ENCODE peak calls at places on chromosomes 11 and 22, in seven cellular contexts. Y is T-helper 2 cell; V is AG08396; S is T-helper 9 cell; B is NCI-H460; O is EL; K is stimulated activated naive CD4-positive, alpha-beta T cell. T is an unnamed sample.

GRCh38 chr22:22752556-22753477 is 108.4 kb downstream of the GGTLC2 start:
- DNase-seq in Y (peak; percentile 14), S (peak; percentile 23), O (peak; percentile 23), B (no peak), V (no peak), K (no peak), T (no peak)

GRCh38 chr11:19985106-19985505 is 175.2 kb downstream of the DBX1 start:
- DNase-seq in O (no peak), S (no peak), Y (no peak), V (no peak), K (no peak), B (no peak), T (no peak)

GRCh38 chr11:47768090-47768620 is 1.0 kb upstream of the FNBP4 start:
- DNase-seq in S (no peak), B (peak; percentile 73), K (no peak), Y (no peak), O (peak; percentile 84), V (peak; percentile 62), T (peak; percentile 68)

GRCh38 chr11:65026810-65027209 is 429 bp upstream of the SNX15 start:
- DNase-seq in O (no peak), B (no peak), S (no peak), V (peak; percentile 46), Y (no peak), K (no peak), T (no peak)

GRCh38 chr11:61745796-61746653 is 6.4 kb upstream of the MYRF start:
- DNase-seq in V (no peak), O (no peak), B (no peak), Y (no peak), S (no peak), K (no peak), T (no peak)

GRCh38 chr11:34263462-34264186 is 94.2 kb downstream of the ABTB2 start:
- DNase-seq in V (peak; percentile 48), B (no peak), K (no peak), Y (no peak), S (no peak), O (peak; percentile 64), T (peak; percentile 92)

GRCh38 chr22:46576556-46577351 is 39.3 kb upstream of the CELSR1 start:
- DNase-seq in Y (peak; percentile 53), S (peak; percentile 48), V (peak; percentile 94), B (peak; percentile 9), K (peak; percentile 57), O (peak; percentile 45), T (no peak)

GRCh38 chr11:84498016-84498415 is 1129.1 kb downstream of the DLG2 start:
- DNase-seq in K (no peak), S (no peak), Y (no peak), V (no peak), O (peak; percentile 0), B (no peak), T (peak; percentile 32)

GRCh38 chr11:57477507-57478189 is 17.3 kb downstream of the RTN4RL2 start:
- DNase-seq in B (no peak), K (no peak), O (no peak), V (no peak), S (no peak), Y (no peak), T (no peak)

GRCh38 chr11:86803136-86803535 is 2.8 kb downstream of the PRSS23 start:
- DNase-seq in B (no peak), Y (no peak), K (no peak), O (no peak), S (no peak), V (no peak), T (no peak)

GRCh38 chr11:33389635-33390034 is 132.5 kb downstream of the HIPK3 start:
- DNase-seq in K (no peak), V (no peak), B (no peak), Y (no peak), S (no peak), O (no peak), T (no peak)

GRCh38 chr22:38935023-38935422 is 22.4 kb upstream of the APOBEC3A start:
- DNase-seq in O (no peak), V (no peak), B (no peak), Y (no peak), K (no peak), S (no peak), T (no peak)

GRCh38 chr22:22161924-22162851 is 82.4 kb upstream of the VPREB1 start:
- DNase-seq in Y (no peak), B (no peak), K (no peak), S (no peak), V (no peak), O (no peak), T (no peak)

GRCh38 chr11:17765381-17766359 is 31.1 kb downstream of the KCNC1 start:
- DNase-seq in K (no peak), Y (no peak), O (no peak), V (no peak), S (no peak), B (no peak), T (no peak)

GRCh38 chr11:118156531-118157185 is 4.0 kb upstream of the SCN4B start:
- DNase-seq in Y (no peak), V (no peak), S (no peak), B (no peak), K (peak; percentile 5), O (no peak), T (no peak)

GRCh38 chr11:117723625-117724024 is 73.4 kb downstream of the DSCAML1 start:
- DNase-seq in Y (no peak), K (no peak), O (no peak), V (no peak), S (no peak), B (no peak), T (no peak)

GRCh38 chr11:65311197-65311631 is 3.5 kb upstream of the CDC42EP2 start:
- DNase-seq in B (peak; percentile 67), K (no peak), V (no peak), Y (no peak), O (peak; percentile 60), S (no peak), T (peak; percentile 23)

GRCh38 chr11:47766363-47767227 is 546 bp downstream of the FNBP4 start:
- DNase-seq in V (peak; percentile 44), O (peak; percentile 63), S (peak; percentile 64), K (peak; percentile 72), Y (peak; percentile 68), B (no peak), T (peak; percentile 69)

GRCh38 chr22:31615940-31616314 is 46.1 kb downstream of the PISD start:
- DNase-seq in V (no peak), Y (no peak), B (no peak), K (no peak), S (no peak), O (no peak), T (no peak)

GRCh38 chr22:25119609-25120008 is 80.0 kb upstream of the CRYBB3 start:
- DNase-seq in O (no peak), Y (no peak), V (no peak), B (no peak), K (no peak), S (no peak), T (no peak)

GRCh38 chr11:120909676-120910215 is 114.2 kb upstream of the TBCEL start:
- DNase-seq in S (no peak), V (no peak), O (no peak), B (no peak), K (no peak), Y (no peak), T (no peak)

GRCh38 chr11:44256673-44257291 is 53.2 kb downstream of the ALX4 start:
- DNase-seq in B (no peak), V (no peak), K (no peak), S (no peak), Y (no peak), O (no peak), T (no peak)

GRCh38 chr11:18588297-18589252 is at the start of gene UEVLD:
- DNase-seq in B (peak; percentile 79), Y (peak; percentile 26), V (peak; percentile 94), K (peak; percentile 26), O (peak; percentile 93), S (peak; percentile 53), T (peak; percentile 92)

GRCh38 chr22:36853407-36854099 is 7.3 kb upstream of the NCF4 start:
- DNase-seq in B (peak; percentile 19), Y (peak; percentile 82), V (peak; percentile 61), S (peak; percentile 90), K (peak; percentile 73), O (peak; percentile 60), T (peak; percentile 22)

GRCh38 chr11:70480711-70481110 is 82.4 kb downstream of the CTTN start:
- DNase-seq in Y (no peak), O (no peak), S (no peak), B (no peak), V (no peak), K (no peak), T (no peak)

GRCh38 chr11:69203901-69204245 is 48.1 kb downstream of the SMIM38 start:
- DNase-seq in K (no peak), B (no peak), Y (no peak), O (no peak), V (no peak), S (no peak), T (no peak)

GRCh38 chr11:14657841-14658240 is 14.2 kb downstream of the PDE3B start:
- DNase-seq in O (no peak), S (no peak), V (no peak), K (no peak), Y (no peak), B (no peak), T (no peak)

GRCh38 chr22:37018086-37018814 is 997 bp downstream of the TST start:
- DNase-seq in K (no peak), Y (no peak), V (no peak), B (no peak), S (no peak), O (no peak), T (peak; percentile 5)

GRCh38 chr22:27827586-27828213 is 26.1 kb upstream of the MN1 start:
- DNase-seq in O (no peak), S (no peak), Y (no peak), B (no peak), V (no peak), K (no peak), T (no peak)

GRCh38 chr11:78797559-78797958 is 222.9 kb upstream of the NARS2 start:
- DNase-seq in K (no peak), S (no peak), Y (no peak), O (no peak), B (no peak), V (no peak), T (no peak)

GRCh38 chr11:60816590-60817157 is 25.2 kb upstream of the CCDC86 start:
- DNase-seq in K (no peak), S (no peak), O (no peak), Y (no peak), V (no peak), B (no peak), T (no peak)

GRCh38 chr22:37122598-37123180 is 13.2 kb upstream of the TMPRSS6 start:
- DNase-seq in O (no peak), B (no peak), K (no peak), V (no peak), S (no peak), Y (no peak), T (no peak)

GRCh38 chr11:2811206-2812091 is 74.1 kb downstream of the CDKN1C start:
- DNase-seq in B (no peak), Y (no peak), K (no peak), S (no peak), O (no peak), V (no peak), T (no peak)

GRCh38 chr11:14971865-14972580 is at the start of gene CALCA:
- DNase-seq in S (no peak), V (no peak), Y (no peak), B (no peak), K (no peak), O (no peak), T (no peak)

GRCh38 chr22:38942702-38943101 is 14.7 kb upstream of the APOBEC3A start:
- DNase-seq in S (no peak), B (no peak), V (no peak), K (no peak), Y (no peak), O (no peak), T (no peak)

GRCh38 chr22:49513358-49513851 is 314.3 kb downstream of the BRD1 start:
- DNase-seq in B (no peak), V (no peak), Y (no peak), K (no peak), S (no peak), O (no peak), T (no peak)

GRCh38 chr11:57779275-57779674 is 17.7 kb downstream of the CTNND1 start:
- DNase-seq in K (no peak), O (peak; percentile 70), Y (no peak), V (peak; percentile 37), S (no peak), B (no peak), T (peak; percentile 64)

GRCh38 chr11:60764879-60765278 is 8.2 kb downstream of the MS4A15 start:
- DNase-seq in O (no peak), Y (no peak), B (no peak), S (no peak), K (no peak), V (no peak), T (no peak)

T was measured in astrocyte of the spinal cord.